ENCODE peak calls at places on chromosomes 2 and 18, in ten cellular contexts. W is EL, T is RWPE1, K is ELR, C is A549, X is RPMI7951, D is GF-D8, M is Right ventricle myocardium inferior, Q is Caki2, J is tibial artery. U is an unnamed sample.

GRCh38 chr2:177078416-177078815 is 134.2 kb upstream of the HNRNPA3 start:
- DNase-seq in W (peak), T (peak), K (no peak), C (peak), X (no peak), D (no peak), M (peak), Q (no peak), J (no peak), U (no peak)

GRCh38 chr18:36186461-36187137 is 698 bp upstream of the MOCOS start:
- DNase-seq in W (peak), T (peak), K (peak), C (peak), X (peak), D (no peak), M (peak), Q (peak), J (no peak), U (no peak)

GRCh38 chr18:23077493-23078256 is 57.6 kb upstream of the CABLES1 start:
- DNase-seq in W (peak), T (no peak), K (peak), C (peak), X (peak), D (no peak), M (no peak), Q (peak), J (no peak), U (no peak)

GRCh38 chr2:126616606-126617069 is 39.3 kb upstream of the GYPC start:
- DNase-seq in W (no peak), T (no peak), K (no peak), C (no peak), X (no peak), D (no peak), M (no peak), Q (no peak), J (no peak), U (no peak)

GRCh38 chr18:58891753-58892152 is 27.1 kb downstream of the ZNF532 start:
- DNase-seq in W (no peak), T (no peak), K (no peak), C (no peak), X (peak), D (no peak), M (no peak), Q (no peak), J (no peak), U (no peak)

GRCh38 chr2:9474361-9475117 is at the start of gene IAH1:
- DNase-seq in W (peak), T (peak), K (peak), C (peak), X (peak), D (no peak), M (peak), Q (peak), J (peak), U (peak)

GRCh38 chr2:23745726-23746105 is 181.2 kb downstream of the ATAD2B start:
- DNase-seq in W (peak), T (no peak), K (no peak), C (peak), X (peak), D (no peak), M (no peak), Q (peak), J (no peak), U (no peak)

GRCh38 chr2:230158468-230158867 is 61.3 kb downstream of the SP110 start:
- DNase-seq in W (no peak), T (no peak), K (no peak), C (no peak), X (no peak), D (no peak), M (no peak), Q (no peak), J (no peak), U (no peak)

U was measured in caudate nucleus.